ENCODE peak calls at places on chromosomes 11 and 22, in seven cellular contexts. Q, P, A, D, T, G and K are unnamed samples.

GRCh38 chr11:111698852-111699559 is 67.2 kb downstream of the PPP2R1B start:
- DNase-seq in Q (no peak), P (no peak), A (peak; percentile 42), D (no peak), T (no peak), G (no peak), K (no peak)

GRCh38 chr11:69351460-69351859 is 57.5 kb downstream of the MYEOV start:
- DNase-seq in Q (no peak), P (no peak), A (peak; percentile 76), D (no peak), T (no peak), G (peak; percentile 71), K (peak; percentile 69)

GRCh38 chr22:21450858-21451331 is 16.3 kb upstream of the TMEM191C start:
- DNase-seq in Q (no peak), P (no peak), A (no peak), D (no peak), T (no peak), G (no peak), K (no peak)

GRCh38 chr22:40819741-40820140 is 595 bp upstream of the SLC25A17 start:
- DNase-seq in Q (peak; percentile 17), P (peak; percentile 16), A (peak; percentile 51), D (no peak), T (no peak), G (peak; percentile 33), K (no peak)

GRCh38 chr22:27024982-27025381 is 367.6 kb downstream of the MIAT start:
- DNase-seq in Q (no peak), P (no peak), A (no peak), D (no peak), T (no peak), G (no peak), K (no peak)

GRCh38 chr11:115112779-115113178 is 391.4 kb downstream of the CADM1 start:
- DNase-seq in Q (no peak), P (no peak), A (no peak), D (no peak), T (no peak), G (no peak), K (no peak)

GRCh38 chr11:23336961-23337360 is 476.7 kb upstream of the CCDC179 start:
- DNase-seq in Q (no peak), P (no peak), A (peak; percentile 79), D (no peak), T (no peak), G (no peak), K (no peak)

GRCh38 chr11:76558473-76558872 is 112.1 kb downstream of the LRRC32 start:
- DNase-seq in Q (no peak), P (no peak), A (no peak), D (no peak), T (no peak), G (no peak), K (no peak)

GRCh38 chr22:27668828-27669797 is 132.4 kb downstream of the MN1 start:
- DNase-seq in Q (no peak), P (peak; percentile 15), A (peak; percentile 71), D (no peak), T (no peak), G (peak; percentile 77), K (peak; percentile 65)

GRCh38 chr22:46418827-46419226 is 83.3 kb downstream of the TRMU start:
- DNase-seq in Q (no peak), P (no peak), A (no peak), D (no peak), T (no peak), G (no peak), K (no peak)

GRCh38 chr11:126328444-126328843 is 24.6 kb downstream of the DCPS start:
- DNase-seq in Q (no peak), P (no peak), A (no peak), D (no peak), T (no peak), G (no peak), K (no peak)

GRCh38 chr11:10058356-10058755 is 235.7 kb downstream of the SBF2 start:
- DNase-seq in Q (no peak), P (no peak), A (peak; percentile 32), D (no peak), T (no peak), G (no peak), K (no peak)